ENCODE peak calls at places on chromosome 22, in ten cellular contexts. W, F, K, J, S, O, T, I, X and R are unnamed samples.

GRCh38 chr22:49047461-49047860 is 780.2 kb downstream of the BRD1 start:
- DNase-seq in W (no peak), F (no peak), K (no peak), J (no peak), S (no peak), O (no peak), T (no peak), I (peak), X (no peak), R (no peak)

GRCh38 chr22:35540600-35541253 is at the start of gene RASD2:
- DNase-seq in W (no peak), F (no peak), K (no peak), J (no peak), S (no peak), O (peak), T (no peak), I (no peak), X (peak), R (no peak)

GRCh38 chr22:29879738-29880137 is 3.2 kb upstream of the MTMR3 start:
- DNase-seq in W (peak), F (no peak), K (no peak), J (peak), S (no peak), O (peak), T (no peak), I (peak), X (no peak), R (no peak)

GRCh38 chr22:50282361-50283144 is 12.4 kb upstream of the MAPK11 start:
- DNase-seq in W (peak), F (no peak), K (no peak), J (peak), S (no peak), O (no peak), T (no peak), I (peak), X (no peak), R (no peak)

GRCh38 chr22:49935561-49935960 is 17.1 kb downstream of the CRELD2 start:
- DNase-seq in W (no peak), F (no peak), K (no peak), J (peak), S (no peak), O (peak), T (no peak), I (no peak), X (no peak), R (no peak)

GRCh38 chr22:29641781-29642355 is 38.4 kb downstream of the NF2 start:
- DNase-seq in W (no peak), F (no peak), K (no peak), J (no peak), S (no peak), O (peak), T (no peak), I (no peak), X (peak), R (no peak)

GRCh38 chr22:27207907-27208306 is 550.5 kb downstream of the MIAT start:
- DNase-seq in W (no peak), F (no peak), K (no peak), J (peak), S (peak), O (no peak), T (no peak), I (peak), X (no peak), R (no peak)

GRCh38 chr22:48318575-48319320 is 1508.9 kb downstream of the BRD1 start:
- DNase-seq in W (no peak), F (no peak), K (no peak), J (no peak), S (no peak), O (no peak), T (no peak), I (no peak), X (no peak), R (no peak)